ENCODE peak calls at places on chromosomes 16 and 17, in four cellular contexts. J is PC-3; N is CD8-positive, alpha-beta T cell; I is psoas muscle. Z is an unnamed sample. For H3K4me1 and H3K9me3, the result is how much of the 10 kb centered on the place peaks cover.

GRCh38 chr16:56588781-56589140 is 567 bp upstream of the MT3 start:
- DNase-seq in N (no peak), I (no peak), J (no peak), Z (no peak)

GRCh38 chr16:49523435-49524159 is 150.0 kb downstream of the C16orf78 start:
- DNase-seq in I (no peak), J (no peak), N (no peak), Z (no peak)

GRCh38 chr17:52147431-52147830 is 11.1 kb downstream of the CA10 start:
- DNase-seq in J (peak), N (no peak), I (no peak), Z (peak)

GRCh38 chr16:11354733-11355574 is 9.7 kb downstream of the RMI2 start:
- DNase-seq in N (peak), I (no peak), J (no peak), Z (no peak)

GRCh38 chr16:84048871-84049270 is 6.3 kb upstream of the SLC38A8 start:
- DNase-seq in J (no peak), I (peak), N (no peak), Z (no peak)

GRCh38 chr17:7136266-7136877 is 21.8 kb upstream of the ASGR2 start:
- DNase-seq in J (peak), I (peak), N (peak), Z (peak)

GRCh38 chr16:54140057-54140787 is 146.4 kb downstream of the IRX3 start:
- DNase-seq in I (no peak), N (no peak), J (no peak), Z (no peak)

GRCh38 chr17:44279586-44280344 is 11.8 kb upstream of the SLC4A1 start:
- DNase-seq in N (peak), I (peak), J (peak), Z (peak)

GRCh38 chr16:79561729-79562128 is 38.8 kb downstream of the MAF start:
- DNase-seq in I (no peak), J (no peak), N (no peak), Z (no peak)

GRCh38 chr17:46979023-46979870 is at the start of gene RPRML:
- DNase-seq in J (peak), I (peak), N (no peak), Z (peak)

GRCh38 chr17:33929181-33929724 is 325.8 kb upstream of the CCL2 start:
- DNase-seq in J (no peak), I (no peak), N (no peak), Z (no peak)

GRCh38 chr16:13269905-13270528 is 368.6 kb downstream of the SHISA9 start:
- DNase-seq in J (no peak), N (no peak), I (no peak), Z (no peak)

GRCh38 chr17:63833741-63834373 is 6.4 kb upstream of the FTSJ3 start:
- DNase-seq in J (no peak), N (no peak), I (no peak), Z (no peak)

GRCh38 chr17:1229354-1229890 is 40.8 kb upstream of the BHLHA9 start:
- DNase-seq in N (no peak), I (peak), J (no peak), Z (no peak)

GRCh38 chr16:68786685-68787418 is 49.8 kb downstream of the CDH1 start:
- DNase-seq in I (no peak), J (no peak), N (no peak), Z (no peak)

GRCh38 chr17:15263206-15263579 is 1.9 kb downstream of the PMP22 start:
- DNase-seq in N (no peak), J (peak), I (peak), Z (peak)

GRCh38 chr17:42248351-42249179 is 27.6 kb downstream of the STAT5B start:
- DNase-seq in N (peak), J (no peak), I (peak), Z (no peak)

GRCh38 chr17:57553991-57554825 is 190.9 kb downstream of the CCDC182 start:
- DNase-seq in J (no peak), N (no peak), I (no peak), Z (no peak)

GRCh38 chr17:57553525-57553924 is 191.6 kb downstream of the CCDC182 start:
- DNase-seq in J (no peak), N (no peak), I (no peak), Z (peak)

GRCh38 chr17:57557363-57557762 is 187.7 kb downstream of the CCDC182 start:
- DNase-seq in N (no peak), J (peak), I (no peak), Z (no peak)

GRCh38 chr17:57555636-57556175 is 189.4 kb downstream of the CCDC182 start:
- DNase-seq in N (no peak), J (peak), I (no peak), Z (no peak)

DNA sequence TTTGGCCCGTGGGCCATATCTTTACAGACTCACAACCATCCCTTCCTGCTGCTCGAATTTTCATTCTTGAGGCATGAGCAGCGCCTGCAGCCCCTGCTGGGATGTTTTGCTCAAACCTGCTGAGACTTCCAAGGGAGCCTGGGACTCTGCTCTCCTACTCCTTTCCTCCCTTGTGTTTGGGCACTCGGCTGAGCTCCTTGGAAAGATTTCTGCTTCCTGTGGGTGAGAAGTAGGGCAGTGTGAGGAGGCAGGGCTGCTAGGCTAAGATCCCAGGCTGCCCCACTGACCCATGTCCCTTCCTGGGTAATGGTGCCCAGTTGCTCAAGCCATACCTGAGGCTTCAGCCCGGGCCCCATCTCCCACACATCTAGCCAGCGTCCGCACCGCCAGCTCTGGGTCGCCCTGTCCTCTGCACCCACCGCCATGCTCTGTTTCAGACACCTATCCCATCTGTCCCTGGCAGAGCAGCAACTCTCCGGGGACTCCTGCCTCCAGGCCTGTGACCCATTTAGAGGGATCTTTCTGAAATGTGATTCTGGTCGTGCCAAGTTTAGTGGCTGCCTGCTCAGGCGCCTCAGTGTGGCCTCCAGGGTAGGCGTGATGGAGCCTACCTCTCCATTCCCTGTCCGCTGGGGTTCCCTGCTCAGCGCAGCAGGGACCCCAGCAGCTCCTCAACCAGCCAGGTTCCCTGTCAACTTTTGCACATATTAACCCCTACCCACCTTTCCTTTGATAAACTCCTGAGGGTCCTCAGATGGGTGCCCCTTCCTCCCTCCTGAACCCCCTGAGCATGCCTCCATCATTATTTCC is 190.1 kb downstream of the CCDC182 start:
- DNase-seq in J (no peak), I (no peak), N (no peak), Z (no peak)
- H3K4me1 ChIP-seq in J (under half), I (half or more), N (under half), Z (half or more)

GRCh38 chr16:58466396-58466795 is 33.5 kb upstream of the NDRG4 start:
- DNase-seq in J (no peak), I (no peak), N (no peak), Z (no peak)

GRCh38 chr16:58464047-58464915 is 35.7 kb upstream of the NDRG4 start:
- DNase-seq in N (no peak), J (peak), I (no peak), Z (no peak)

GRCh38 chr16:58462997-58463891 is 36.7 kb upstream of the NDRG4 start:
- DNase-seq in J (no peak), I (no peak), N (no peak), Z (no peak)

GRCh38 chr16:58465817-58466216 is 34.1 kb upstream of the NDRG4 start:
- DNase-seq in J (no peak), I (no peak), N (no peak), Z (no peak)

DNA sequence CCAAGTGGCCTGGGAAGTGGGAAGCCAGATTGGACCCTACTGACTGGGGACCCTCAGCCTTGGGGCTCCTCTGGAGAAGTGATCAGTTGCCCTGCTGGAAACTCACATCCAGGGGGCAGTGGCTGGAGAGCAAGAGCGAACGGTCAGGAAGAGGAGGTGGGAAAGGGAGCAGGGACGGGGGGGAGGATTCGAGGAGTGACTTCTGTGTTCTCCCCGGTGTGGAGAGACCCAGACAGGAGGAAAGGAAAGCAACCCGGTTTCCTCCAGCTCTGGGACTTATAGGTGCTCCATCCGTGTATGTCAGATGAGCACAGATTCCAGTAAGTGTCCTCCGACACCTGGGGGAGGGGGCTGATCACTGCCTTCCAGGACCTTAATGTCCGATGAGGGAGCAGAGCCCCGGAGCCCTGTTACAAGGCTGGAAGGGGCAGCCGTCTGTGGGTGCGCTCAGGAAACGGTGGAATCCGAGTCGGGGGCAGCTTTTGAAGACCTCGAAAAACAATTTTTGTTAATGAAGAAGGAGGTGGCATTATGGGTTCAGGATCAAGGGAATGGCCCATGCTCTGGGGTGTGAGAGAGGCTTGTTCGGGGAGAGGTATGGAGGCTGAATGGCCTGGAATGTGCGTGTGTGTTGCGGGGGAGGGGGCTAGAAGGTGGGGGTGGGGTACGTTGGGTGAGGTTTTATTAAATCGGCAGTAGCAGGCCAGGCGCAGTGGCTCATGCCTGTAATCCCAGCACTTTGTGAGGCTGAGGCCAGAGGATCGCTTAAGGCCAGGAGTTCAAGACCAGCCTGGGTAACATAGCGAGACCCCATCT is 34.8 kb upstream of the NDRG4 start:
- DNase-seq in I (no peak), J (no peak), N (no peak), Z (no peak)
- H3K4me3 ChIP-seq in I (peak), J (peak), N (no peak), Z (no peak)

DNA sequence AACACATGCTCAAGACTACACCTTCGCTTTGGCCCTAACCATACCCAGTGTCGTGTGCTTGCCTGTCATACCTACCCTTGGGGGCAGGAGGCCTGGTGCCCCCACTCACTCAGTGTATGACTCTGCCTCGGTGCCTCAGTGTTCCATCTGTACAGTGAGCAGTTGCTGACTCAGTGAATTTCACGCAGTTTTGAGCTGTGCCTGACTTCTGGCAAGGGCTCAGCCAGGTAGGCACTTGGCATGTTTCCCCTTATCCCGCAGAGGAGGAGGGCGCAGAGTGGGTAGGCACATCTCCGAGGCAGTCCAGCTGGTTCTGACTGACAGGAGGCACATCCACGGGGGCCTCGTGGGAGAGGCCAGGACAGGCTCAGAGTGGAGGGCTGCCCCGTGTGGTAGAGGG is 148.9 kb upstream of the CIBAR2 start:
- DNase-seq in N (no peak), J (no peak), I (no peak), Z (no peak)
- H3K9me3 ChIP-seq in N (under half), J (under half), I (under half), Z (under half)

DNA sequence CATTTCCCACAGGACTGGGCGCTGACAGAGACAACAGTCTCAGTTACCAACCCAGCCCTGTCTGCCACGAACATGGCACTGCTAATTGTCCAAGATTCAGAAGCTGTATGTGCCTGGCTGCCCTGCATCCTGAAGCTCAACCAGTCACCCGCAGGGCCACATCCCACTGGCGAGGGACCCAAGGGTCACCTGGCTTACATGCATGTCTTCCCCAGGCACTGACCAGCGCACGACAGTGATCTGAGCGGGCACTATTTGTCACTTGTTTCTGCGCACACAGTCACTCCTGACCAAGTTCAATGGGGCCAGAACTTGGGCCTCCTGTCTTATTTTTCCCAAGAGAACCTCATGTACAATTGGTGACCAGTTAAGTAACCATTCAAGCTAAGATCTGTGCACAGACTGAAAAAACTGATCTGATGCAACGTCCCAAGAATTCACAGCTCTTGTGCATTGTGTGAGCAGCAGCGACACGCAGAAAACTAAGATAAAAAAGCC is 13.1 kb downstream of the USP7 start:
- DNase-seq in I (no peak), J (no peak), N (no peak), Z (no peak)
- H3K4me1 ChIP-seq in I (half or more), J (under half), N (half or more), Z (under half)

DNA sequence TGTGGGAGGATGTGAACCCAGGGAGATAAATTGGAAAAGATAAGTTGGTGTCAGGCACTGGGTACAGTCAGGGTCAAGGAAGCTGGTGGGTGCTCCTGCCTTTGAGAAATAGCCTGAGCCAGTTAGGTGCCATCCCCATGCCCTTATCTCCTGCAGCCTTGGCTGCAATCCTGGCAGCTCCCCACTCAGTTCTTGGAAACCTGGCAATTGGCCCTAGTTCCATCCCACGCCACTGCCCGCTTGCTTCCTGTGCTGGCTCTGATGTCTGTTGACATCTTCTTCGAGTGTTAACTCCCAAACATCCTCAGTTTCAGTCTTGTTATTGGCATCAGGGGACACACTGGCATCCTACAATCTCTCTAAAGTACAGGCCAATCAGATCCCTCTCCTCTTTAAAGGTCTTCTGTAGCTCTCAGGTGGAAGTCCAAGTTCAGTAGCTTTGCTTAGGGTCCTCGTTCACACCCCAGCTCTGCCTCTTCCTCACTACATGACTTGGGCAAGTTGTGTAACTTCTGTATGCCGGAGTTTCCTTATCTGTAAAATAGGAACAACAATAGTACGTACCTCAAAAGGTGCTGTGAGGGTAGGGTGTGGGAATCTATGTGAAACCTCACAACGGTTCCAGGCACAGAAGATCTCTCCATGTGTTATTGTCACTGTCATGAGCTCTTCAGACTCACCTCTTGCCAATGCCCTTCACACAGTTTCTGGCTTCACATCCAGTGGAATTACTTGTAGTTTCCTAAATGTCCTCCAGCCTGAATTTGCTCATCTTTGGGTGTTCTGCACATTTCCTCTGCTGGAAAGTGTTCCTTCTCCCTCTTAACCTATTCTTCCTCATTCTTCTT is 13.5 kb upstream of the PRKAR1A start:
- DNase-seq in N (no peak), J (no peak), I (no peak), Z (no peak)
- H3K4me3 ChIP-seq in N (no peak), J (no peak), I (no peak), Z (no peak)

GRCh38 chr17:82226170-82226808 is 2.6 kb upstream of the SLC16A3 start:
- DNase-seq in I (peak), N (no peak), J (no peak), Z (no peak)
- H3K9me3 ChIP-seq in I (under half), N (under half), J (under half), Z (under half)

GRCh38 chr17:59361916-59362810 is 30.7 kb downstream of the YPEL2 start:
- DNase-seq in I (no peak), J (peak), N (peak), Z (peak)
- H3K4me1 ChIP-seq in I (half or more), J (under half), N (half or more), Z (half or more)

GRCh38 chr17:73304971-73305786 is 6.6 kb downstream of the CDC42EP4 start:
- DNase-seq in N (no peak), J (peak), I (peak), Z (peak)
- H3K4me3 ChIP-seq in N (no peak), J (peak), I (peak), Z (peak)

Z was measured in SJSA1.